ENCODE peak calls at places on chromosomes 2 and 18, in eight cellular contexts. R is DMS153, I is HEK293T, T is prostate gland, Z is activated T-cell treated with anti-CD3 and anti-CD28 coated beads for 4 hours, G is Kasumi-1, O is RWPE1, V is T-helper 9 cell. M is an unnamed sample.

GRCh38 chr18:57947117-57947516 is 96.9 kb upstream of the NEDD4L start:
- DNase-seq in R (no peak), I (no peak), T (no peak), Z (no peak), G (no peak), O (no peak), V (no peak), M (no peak)

GRCh38 chr2:224405841-224406370 is 4.0 kb upstream of the FAM124B start:
- DNase-seq in R (no peak), I (no peak), T (no peak), Z (no peak), G (peak; percentile 22), O (no peak), V (no peak), M (no peak)

GRCh38 chr2:85326406-85326945 is 1.3 kb downstream of the TGOLN2 start:
- DNase-seq in R (no peak), I (peak; percentile 17), T (no peak), Z (peak; percentile 23), G (peak; percentile 82), O (peak; percentile 10), V (peak; percentile 35), M (peak; percentile 25)

GRCh38 chr18:57579928-57580327 is 6.6 kb downstream of the FECH start:
- DNase-seq in R (no peak), I (no peak), T (no peak), Z (no peak), G (no peak), O (no peak), V (no peak), M (no peak)

GRCh38 chr18:61528961-61529360 is 195.7 kb downstream of the CDH20 start:
- DNase-seq in R (no peak), I (no peak), T (no peak), Z (no peak), G (no peak), O (no peak), V (no peak), M (no peak)

GRCh38 chr18:49364821-49365220 is 95.6 kb downstream of the DYM start:
- DNase-seq in R (no peak), I (no peak), T (no peak), Z (no peak), G (no peak), O (no peak), V (no peak), M (no peak)

GRCh38 chr2:196204991-196205766 is 33.8 kb upstream of the STK17B start:
- DNase-seq in R (no peak), I (no peak), T (no peak), Z (no peak), G (no peak), O (no peak), V (no peak), M (no peak)

GRCh38 chr2:45813003-45813601 is 161.6 kb downstream of the PRKCE start:
- DNase-seq in R (peak; percentile 34), I (peak; percentile 26), T (no peak), Z (no peak), G (no peak), O (no peak), V (no peak), M (no peak)

GRCh38 chr2:116317111-116317510 is 1497.4 kb upstream of the DDX18 start:
- DNase-seq in R (no peak), I (no peak), T (no peak), Z (no peak), G (no peak), O (no peak), V (no peak), M (no peak)

GRCh38 chr2:216775043-216775453 is 79.7 kb upstream of the IGFBP5 start:
- DNase-seq in R (peak; percentile 42), I (no peak), T (no peak), Z (no peak), G (no peak), O (peak; percentile 80), V (no peak), M (no peak)

GRCh38 chr2:137096693-137097092 is 331.3 kb downstream of the THSD7B start:
- DNase-seq in R (no peak), I (no peak), T (no peak), Z (no peak), G (no peak), O (no peak), V (no peak), M (no peak)

GRCh38 chr2:190215620-190216019 is 104.0 kb downstream of the HIBCH start:
- DNase-seq in R (no peak), I (no peak), T (no peak), Z (no peak), G (no peak), O (no peak), V (no peak), M (no peak)

GRCh38 chr18:48605408-48605845 is 66.6 kb downstream of the CTIF start:
- DNase-seq in R (no peak), I (peak; percentile 32), T (no peak), Z (no peak), G (peak; percentile 86), O (no peak), V (no peak), M (no peak)

GRCh38 chr2:150478206-150478974 is 9.1 kb downstream of the RND3 start:
- DNase-seq in R (no peak), I (no peak), T (peak; percentile 33), Z (no peak), G (no peak), O (no peak), V (no peak), M (no peak)

GRCh38 chr2:88735133-88735532 is 43.7 kb downstream of the RPIA start:
- DNase-seq in R (no peak), I (no peak), T (no peak), Z (no peak), G (no peak), O (no peak), V (no peak), M (no peak)

GRCh38 chr2:98379311-98380202 is 33.3 kb downstream of the CNGA3 start:
- DNase-seq in R (no peak), I (no peak), T (no peak), Z (no peak), G (no peak), O (no peak), V (no peak), M (no peak)

GRCh38 chr2:234029150-234029733 is 21.3 kb upstream of the SPP2 start:
- DNase-seq in R (no peak), I (no peak), T (no peak), Z (no peak), G (no peak), O (no peak), V (no peak), M (no peak)

GRCh38 chr2:48692292-48692691 is 63.2 kb downstream of the LHCGR start:
- DNase-seq in R (no peak), I (no peak), T (no peak), Z (no peak), G (no peak), O (no peak), V (no peak), M (no peak)

GRCh38 chr2:150939087-150939486 is 322.6 kb downstream of the RBM43 start:
- DNase-seq in R (peak; percentile 21), I (no peak), T (no peak), Z (no peak), G (no peak), O (no peak), V (no peak), M (no peak)

GRCh38 chr2:143110759-143111428 is 18.3 kb upstream of the ARHGAP15 start:
- DNase-seq in R (peak; percentile 52), I (peak; percentile 53), T (peak; percentile 44), Z (peak; percentile 52), G (peak; percentile 84), O (peak; percentile 53), V (peak; percentile 56), M (peak; percentile 49)

GRCh38 chr2:165778653-165779451 is 15.2 kb downstream of the GALNT3 start:
- DNase-seq in R (no peak), I (peak; percentile 19), T (no peak), Z (no peak), G (peak; percentile 91), O (no peak), V (no peak), M (no peak)

GRCh38 chr2:151638188-151638933 is 95.9 kb downstream of the NEB start:
- DNase-seq in R (peak; percentile 55), I (no peak), T (peak; percentile 27), Z (peak; percentile 25), G (peak; percentile 44), O (peak; percentile 3), V (peak; percentile 1), M (peak; percentile 16)

GRCh38 chr18:286515-287310 is 18.9 kb upstream of the THOC1 start:
- DNase-seq in R (no peak), I (no peak), T (no peak), Z (no peak), G (peak; percentile 55), O (peak; percentile 6), V (no peak), M (no peak)

GRCh38 chr2:111665011-111665410 is 219.0 kb downstream of the ANAPC1 start:
- DNase-seq in R (no peak), I (no peak), T (no peak), Z (no peak), G (no peak), O (no peak), V (no peak), M (no peak)

GRCh38 chr18:22467760-22468553 is 50.2 kb upstream of the CTAGE1 start:
- DNase-seq in R (no peak), I (no peak), T (no peak), Z (no peak), G (no peak), O (peak; percentile 91), V (no peak), M (no peak)

GRCh38 chr2:37625156-37625555 is 46.3 kb downstream of the CDC42EP3 start:
- DNase-seq in R (no peak), I (no peak), T (no peak), Z (no peak), G (no peak), O (peak; percentile 49), V (no peak), M (no peak)

GRCh38 chr2:64654063-64654811 is 524 bp upstream of the SERTAD2 start:
- DNase-seq in R (peak; percentile 52), I (peak; percentile 70), T (peak; percentile 67), Z (peak; percentile 40), G (peak; percentile 89), O (peak; percentile 58), V (peak; percentile 55), M (peak; percentile 59)

GRCh38 chr2:164542584-164543021 is 78.7 kb downstream of the GRB14 start:
- DNase-seq in R (peak; percentile 39), I (no peak), T (no peak), Z (no peak), G (no peak), O (no peak), V (no peak), M (no peak)

GRCh38 chr2:102141915-102142828 is at the start of gene IL1R1:
- DNase-seq in R (no peak), I (peak; percentile 77), T (peak; percentile 62), Z (no peak), G (no peak), O (peak; percentile 67), V (no peak), M (peak; percentile 40)

GRCh38 chr2:8608411-8608954 is 73.4 kb upstream of the ID2 start:
- DNase-seq in R (no peak), I (no peak), T (no peak), Z (no peak), G (no peak), O (no peak), V (no peak), M (no peak)

GRCh38 chr2:122194546-122194945 is 439.1 kb downstream of the TSN start:
- DNase-seq in R (no peak), I (no peak), T (no peak), Z (no peak), G (no peak), O (no peak), V (no peak), M (no peak)

GRCh38 chr2:74548285-74548918 is 5.3 kb downstream of the LOXL3 start:
- DNase-seq in R (no peak), I (peak; percentile 44), T (no peak), Z (no peak), G (no peak), O (no peak), V (no peak), M (no peak)

GRCh38 chr2:216761119-216761518 is 65.8 kb upstream of the IGFBP5 start:
- DNase-seq in R (peak; percentile 80), I (no peak), T (no peak), Z (no peak), G (no peak), O (no peak), V (no peak), M (no peak)

GRCh38 chr2:191881982-191882816 is 35.3 kb upstream of the CAVIN2 start:
- DNase-seq in R (no peak), I (no peak), T (no peak), Z (no peak), G (no peak), O (no peak), V (no peak), M (no peak)

M was measured in stimulated activated CD4-positive, alpha-beta T cell treated with anti-CD3 and anti-CD28 coated beads, Interleukin-4, amount 100 ng/mL, for 1 hour.